ENCODE peak calls at places on chromosomes 1 and 21, in four cellular contexts. One of them, this sample, is unnamed.

GRCh38 chr1:116855220-116855619 is 54.5 kb upstream of the PTGFRN start:
- DNase-seq in stomach: peak; percentile 52
- DNase-seq in spleen: no peak
- DNase-seq in uterus: peak; percentile 37
- DNase-seq in this sample: no peak

GRCh38 chr21:25405991-25406390 is 201.3 kb downstream of the MRPL39 start:
- DNase-seq in stomach: no peak
- DNase-seq in spleen: no peak
- DNase-seq in uterus: no peak
- DNase-seq in this sample: no peak

GRCh38 chr1:204465469-204466415 is 28.9 kb downstream of the PIK3C2B start:
- DNase-seq in stomach: no peak
- DNase-seq in spleen: no peak
- DNase-seq in uterus: no peak
- DNase-seq in this sample: peak; percentile 32

GRCh38 chr1:225981714-225982113 is 17.4 kb downstream of the SDE2 start:
- DNase-seq in stomach: no peak
- DNase-seq in spleen: no peak
- DNase-seq in uterus: no peak
- DNase-seq in this sample: peak; percentile 53

GRCh38 chr21:21200939-21201610 is 202.9 kb downstream of the NCAM2 start:
- DNase-seq in stomach: no peak
- DNase-seq in spleen: no peak
- DNase-seq in uterus: no peak
- DNase-seq in this sample: no peak

GRCh38 chr1:229843627-229844238 is 217.7 kb downstream of the URB2 start:
- DNase-seq in stomach: no peak
- DNase-seq in spleen: no peak
- DNase-seq in uterus: peak; percentile 72
- DNase-seq in this sample: no peak

GRCh38 chr1:58848818-58849411 is 65.1 kb upstream of the JUN start:
- DNase-seq in stomach: peak; percentile 53
- DNase-seq in spleen: no peak
- DNase-seq in uterus: peak; percentile 76
- DNase-seq in this sample: peak; percentile 16

GRCh38 chr1:178379807-178380206 is 117.0 kb downstream of the CLEC20A start:
- DNase-seq in stomach: no peak
- DNase-seq in spleen: no peak
- DNase-seq in uterus: no peak
- DNase-seq in this sample: peak; percentile 25

GRCh38 chr1:247448107-247448778 is 9.7 kb downstream of the OR2B11 start:
- DNase-seq in stomach: peak; percentile 63
- DNase-seq in spleen: peak; percentile 86
- DNase-seq in uterus: peak; percentile 54
- DNase-seq in this sample: peak; percentile 50

GRCh38 chr1:207926984-207927383 is 16.1 kb upstream of the CD34 start:
- DNase-seq in stomach: no peak
- DNase-seq in spleen: no peak
- DNase-seq in uterus: no peak
- DNase-seq in this sample: no peak

GRCh38 chr1:190168893-190169292 is 308.8 kb downstream of the BRINP3 start:
- DNase-seq in stomach: no peak
- DNase-seq in spleen: no peak
- DNase-seq in uterus: no peak
- DNase-seq in this sample: no peak

GRCh38 chr1:62250126-62250726 is 55.6 kb downstream of the L1TD1 start:
- DNase-seq in stomach: no peak
- DNase-seq in spleen: no peak
- DNase-seq in uterus: no peak
- DNase-seq in this sample: no peak
- TF ChIP-seq POLR2A in stomach: no peak
- TF ChIP-seq POLR2A in spleen: no peak
- TF ChIP-seq POLR2A in uterus: no peak
- TF ChIP-seq POLR2A in this sample: no peak

GRCh38 chr1:206491592-206491991 is 15.7 kb upstream of the RASSF5 start:
- DNase-seq in stomach: no peak
- DNase-seq in spleen: peak; percentile 53
- DNase-seq in uterus: no peak
- DNase-seq in this sample: no peak

GRCh38 chr1:206492589-206492988 is 14.7 kb upstream of the RASSF5 start:
- DNase-seq in stomach: no peak
- DNase-seq in spleen: no peak
- DNase-seq in uterus: no peak
- DNase-seq in this sample: no peak

GRCh38 chr1:206495011-206495461 is 12.3 kb upstream of the RASSF5 start:
- DNase-seq in stomach: no peak
- DNase-seq in spleen: peak; percentile 41
- DNase-seq in uterus: no peak
- DNase-seq in this sample: no peak

GRCh38 chr1:206495493-206496046 is 11.8 kb upstream of the RASSF5 start:
- DNase-seq in stomach: no peak
- DNase-seq in spleen: no peak
- DNase-seq in uterus: no peak
- DNase-seq in this sample: no peak

GRCh38 chr1:206493279-206493678 is 14.1 kb upstream of the RASSF5 start:
- DNase-seq in stomach: no peak
- DNase-seq in spleen: no peak
- DNase-seq in uterus: no peak
- DNase-seq in this sample: no peak
- TF ChIP-seq POLR2A in stomach: no peak
- TF ChIP-seq POLR2A in spleen: no peak
- TF ChIP-seq POLR2A in uterus: no peak
- TF ChIP-seq POLR2A in this sample: no peak

GRCh38 chr1:47313915-47314664 is at the start of gene STIL:
- DNase-seq in stomach: peak; percentile 99
- DNase-seq in spleen: peak; percentile 98
- DNase-seq in uterus: peak; percentile 98
- DNase-seq in this sample: peak; percentile 100
- TF ChIP-seq POLR2A in stomach: peak; percentile 39
- TF ChIP-seq POLR2A in spleen: no peak
- TF ChIP-seq POLR2A in uterus: no peak
- TF ChIP-seq POLR2A in this sample: peak; percentile 92

DNA sequence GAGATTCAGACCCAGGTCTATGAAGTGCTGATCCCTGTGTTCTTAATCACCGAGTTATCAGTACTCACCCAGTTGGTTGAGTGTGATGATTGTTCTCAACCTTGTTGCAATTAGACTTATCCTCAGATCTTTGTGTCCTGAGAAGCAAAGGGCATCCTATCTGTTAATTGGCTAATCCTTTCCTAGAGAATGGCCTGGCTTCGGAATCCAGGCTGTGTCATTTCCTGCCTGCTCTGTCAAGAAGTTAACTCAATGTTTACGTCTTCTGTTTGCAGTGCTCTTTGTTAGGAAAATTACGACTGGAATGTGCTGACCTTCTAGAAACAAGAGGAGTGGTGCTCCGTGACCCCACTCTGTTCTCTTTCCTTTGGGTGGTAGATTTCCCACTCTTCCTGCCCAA is 14.7 kb downstream of the GAS5 start:
- DNase-seq in stomach: no peak
- DNase-seq in spleen: no peak
- DNase-seq in uterus: no peak
- DNase-seq in this sample: no peak
- TF ChIP-seq POLR2A in stomach: no peak
- TF ChIP-seq POLR2A in spleen: no peak
- TF ChIP-seq POLR2A in uterus: no peak
- TF ChIP-seq POLR2A in this sample: no peak

DNA sequence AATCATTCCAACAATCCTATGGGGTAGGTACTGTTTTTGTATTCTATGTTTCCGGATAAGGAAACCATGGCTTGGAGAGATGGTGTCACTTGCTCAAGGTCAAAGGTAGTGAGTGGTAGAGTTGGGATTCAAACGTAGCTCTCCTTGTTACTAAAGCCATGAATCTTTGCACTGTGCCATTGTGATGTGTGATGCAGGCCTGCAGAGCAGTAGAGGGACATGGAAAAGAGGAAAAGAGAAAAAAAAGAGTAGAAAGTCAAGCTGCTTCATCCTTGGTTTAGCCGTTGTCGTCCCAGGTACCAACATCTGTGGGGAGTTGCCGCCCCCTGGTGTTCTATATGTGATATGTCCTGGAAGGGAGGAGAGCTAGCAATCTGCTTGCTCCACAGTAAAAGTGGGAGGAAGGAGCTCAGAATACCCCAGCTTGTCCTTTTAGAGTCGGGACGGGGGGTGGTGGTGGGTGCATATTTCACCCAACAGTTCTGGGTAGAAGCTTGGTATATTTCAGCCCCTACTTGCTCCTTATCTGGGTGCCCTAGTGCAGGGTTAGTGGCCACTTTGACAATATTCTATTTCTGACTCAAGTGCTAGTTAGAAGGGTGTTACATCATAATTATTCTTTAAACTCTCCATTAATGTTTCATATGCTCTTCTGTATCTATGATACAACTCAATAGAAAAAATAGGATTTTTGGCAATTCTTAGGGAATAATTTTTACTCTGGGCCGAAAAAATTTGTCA is 98.4 kb downstream of the EBNA1BP2 start:
- DNase-seq in stomach: peak; percentile 82
- DNase-seq in spleen: peak; percentile 88
- DNase-seq in uterus: peak; percentile 68
- DNase-seq in this sample: peak; percentile 83
- TF ChIP-seq POLR2A in stomach: no peak
- TF ChIP-seq POLR2A in spleen: no peak
- TF ChIP-seq POLR2A in uterus: no peak
- TF ChIP-seq POLR2A in this sample: no peak

This sample was measured in erythroblast.